ENCODE peak calls at places on chromosome 17, in six cellular contexts. H is A549, V is ascending aorta, Y is right atrium auricular region, B is lower leg skin, Z is NB4. P is an unnamed sample.

GRCh38 chr17:42992872-42993271 is 5.3 kb upstream of the RPL27 start:
- DNase-seq in H (no peak), V (no peak), Y (no peak), B (no peak), Z (no peak), P (no peak)

GRCh38 chr17:65364408-65364807 is 197.0 kb downstream of the AXIN2 start:
- DNase-seq in H (no peak), V (no peak), Y (no peak), B (no peak), Z (no peak), P (no peak)

GRCh38 chr17:77666480-77666879 is 292.0 kb upstream of the TNRC6C start:
- DNase-seq in H (no peak), V (no peak), Y (no peak), B (no peak), Z (peak; percentile 56), P (no peak)

GRCh38 chr17:4501295-4501949 is 2.7 kb downstream of the SPNS2 start:
- DNase-seq in H (no peak), V (no peak), Y (no peak), B (no peak), Z (peak; percentile 84), P (no peak)

GRCh38 chr17:2138768-2139167 is 83.9 kb downstream of the HIC1 start:
- DNase-seq in H (no peak), V (no peak), Y (no peak), B (no peak), Z (peak; percentile 64), P (no peak)

GRCh38 chr17:29584452-29585079 is 4.9 kb downstream of the GIT1 start:
- DNase-seq in H (no peak), V (no peak), Y (no peak), B (no peak), Z (peak; percentile 44), P (no peak)

GRCh38 chr17:16589097-16589969 is 20.3 kb upstream of the ZNF287 start:
- DNase-seq in H (peak; percentile 93), V (peak; percentile 96), Y (peak; percentile 93), B (peak; percentile 88), Z (peak; percentile 92), P (peak; percentile 91)

GRCh38 chr17:50493744-50494143 is 14.5 kb upstream of the MYCBPAP start:
- DNase-seq in H (no peak), V (no peak), Y (no peak), B (no peak), Z (no peak), P (no peak)

GRCh38 chr17:65730711-65731169 is 169.3 kb upstream of the AXIN2 start:
- DNase-seq in H (no peak), V (no peak), Y (no peak), B (peak; percentile 49), Z (no peak), P (no peak)

GRCh38 chr17:72931635-72932034 is 160.9 kb downstream of the SLC39A11 start:
- DNase-seq in H (no peak), V (no peak), Y (no peak), B (no peak), Z (peak; percentile 11), P (no peak)

GRCh38 chr17:28725660-28726395 is at the start of gene TLCD1:
- DNase-seq in H (peak; percentile 86), V (peak; percentile 80), Y (peak; percentile 72), B (peak; percentile 54), Z (peak; percentile 92), P (no peak)

GRCh38 chr17:5133311-5133710 is 17.5 kb downstream of the USP6 start:
- DNase-seq in H (no peak), V (peak; percentile 37), Y (no peak), B (no peak), Z (no peak), P (no peak)

GRCh38 chr17:67689534-67690177 is 28.1 kb upstream of the NOL11 start:
- DNase-seq in H (peak; percentile 69), V (peak; percentile 66), Y (no peak), B (peak; percentile 51), Z (peak; percentile 69), P (no peak)

GRCh38 chr17:45759761-45760160 is 24.4 kb upstream of the CRHR1 start:
- DNase-seq in H (peak; percentile 63), V (no peak), Y (no peak), B (no peak), Z (peak; percentile 11), P (no peak)

GRCh38 chr17:67434061-67434525 is 57.0 kb downstream of the PITPNC1 start:
- DNase-seq in H (no peak), V (peak; percentile 64), Y (peak; percentile 69), B (peak; percentile 21), Z (peak; percentile 97), P (peak; percentile 62)

GRCh38 chr17:28350271-28350670 is 7.1 kb downstream of the POLDIP2 start:
- DNase-seq in H (no peak), V (no peak), Y (no peak), B (no peak), Z (no peak), P (no peak)

GRCh38 chr17:33266116-33266515 is 27.0 kb downstream of the ASIC2 start:
- DNase-seq in H (no peak), V (no peak), Y (no peak), B (no peak), Z (no peak), P (no peak)

GRCh38 chr17:55322451-55322985 is 57.8 kb downstream of the HLF start:
- DNase-seq in H (no peak), V (no peak), Y (no peak), B (no peak), Z (no peak), P (no peak)

GRCh38 chr17:55323518-55324295 is 58.9 kb downstream of the HLF start:
- DNase-seq in H (no peak), V (no peak), Y (no peak), B (no peak), Z (no peak), P (no peak)

GRCh38 chr17:55326030-55326429 is 61.3 kb downstream of the HLF start:
- DNase-seq in H (no peak), V (no peak), Y (no peak), B (no peak), Z (no peak), P (no peak)

GRCh38 chr17:55325405-55325804 is 60.6 kb downstream of the HLF start:
- DNase-seq in H (no peak), V (no peak), Y (no peak), B (no peak), Z (no peak), P (no peak)

DNA sequence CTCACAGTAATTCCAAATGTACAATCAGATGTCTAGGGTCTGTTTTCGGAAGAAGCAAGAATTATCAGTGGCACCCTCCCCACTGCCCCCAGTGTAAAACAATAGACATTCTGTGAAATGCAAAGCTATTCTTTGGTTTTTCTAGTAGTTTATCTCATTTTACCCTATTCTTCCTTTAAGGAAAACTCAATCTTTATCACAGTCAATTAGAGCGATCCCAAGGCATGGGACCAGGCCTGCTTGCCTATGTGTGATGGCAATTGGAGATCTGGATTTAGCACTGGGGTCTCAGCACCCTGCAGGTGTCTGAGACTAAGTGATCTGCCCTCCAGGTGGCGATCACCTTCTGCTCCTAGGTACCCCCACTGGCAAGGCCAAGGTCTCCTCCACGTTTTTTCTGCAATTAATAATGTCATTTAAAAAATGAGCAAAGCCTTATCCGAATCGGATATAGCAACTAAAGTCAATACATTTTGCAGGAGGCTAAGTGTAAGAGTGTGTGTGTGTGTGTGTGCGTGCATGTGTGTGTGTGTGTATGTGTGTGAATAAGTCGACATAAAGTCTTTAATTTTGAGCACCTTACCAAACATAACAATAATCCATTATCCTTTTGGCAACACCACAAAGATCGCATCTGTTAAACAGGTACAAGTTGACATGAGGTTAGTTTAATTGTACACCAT is 59.7 kb downstream of the HLF start:
- DNase-seq in H (no peak), V (no peak), Y (no peak), B (no peak), Z (no peak), P (no peak)
- TF ChIP-seq CTCF in H (no peak), V (no peak), Y (no peak), B (no peak), Z (no peak), P (no peak)

GRCh38 chr17:19670906-19671305 is 22.4 kb downstream of the ALDH3A2 start:
- DNase-seq in H (no peak), V (no peak), Y (no peak), B (no peak), Z (no peak), P (no peak)

GRCh38 chr17:19676901-19677300 is 28.4 kb downstream of the ALDH3A2 start:
- DNase-seq in H (no peak), V (no peak), Y (no peak), B (no peak), Z (no peak), P (no peak)

GRCh38 chr17:19671433-19671832 is 22.9 kb downstream of the ALDH3A2 start:
- DNase-seq in H (no peak), V (no peak), Y (no peak), B (no peak), Z (no peak), P (no peak)

GRCh38 chr17:19677736-19678379 is 29.3 kb downstream of the ALDH3A2 start:
- DNase-seq in H (peak; percentile 26), V (no peak), Y (no peak), B (no peak), Z (no peak), P (no peak)

GRCh38 chr17:19672009-19672837 is 23.7 kb downstream of the ALDH3A2 start:
- DNase-seq in H (no peak), V (peak; percentile 67), Y (peak; percentile 79), B (peak; percentile 71), Z (no peak), P (no peak)
- TF ChIP-seq CTCF in H (peak; percentile 8), V (no peak), Y (no peak), B (no peak), Z (no peak), P (no peak)

DNA sequence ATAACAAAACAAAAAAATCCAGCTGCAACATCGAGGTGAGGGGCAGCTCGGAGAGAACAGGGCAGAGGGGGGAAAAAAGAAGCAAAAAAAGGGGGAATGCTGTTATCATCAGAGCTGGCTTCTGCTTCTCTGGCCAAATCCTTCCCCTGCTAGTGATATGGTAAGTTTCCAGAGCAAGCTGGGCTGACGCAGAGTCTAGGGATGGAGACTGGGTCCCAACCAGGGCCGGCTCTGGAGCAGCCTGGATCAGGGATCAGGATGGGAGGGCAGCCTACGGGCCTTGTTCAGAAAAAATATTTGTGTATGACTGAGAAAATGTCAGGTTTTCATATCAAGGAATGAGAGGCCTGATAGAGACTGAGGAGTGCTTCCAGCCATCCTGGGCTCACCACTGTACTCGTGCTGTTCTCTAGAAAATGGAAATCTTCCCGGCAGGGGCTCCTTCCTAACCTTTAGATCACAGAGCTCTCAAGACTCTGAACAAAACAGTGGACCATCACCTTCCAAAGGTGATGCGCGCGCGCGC is 726 bp upstream of the C1QTNF1 start:
- DNase-seq in H (no peak), V (peak; percentile 73), Y (no peak), B (no peak), Z (no peak), P (no peak)
- TF ChIP-seq CTCF in H (no peak), V (no peak), Y (no peak), B (no peak), Z (no peak), P (no peak)

GRCh38 chr17:78981010-78981888 is 1.5 kb upstream of the LGALS3BP start:
- DNase-seq in H (no peak), V (no peak), Y (no peak), B (no peak), Z (no peak), P (no peak)

GRCh38 chr17:78988152-78988551 is 8.4 kb upstream of the LGALS3BP start:
- DNase-seq in H (no peak), V (no peak), Y (no peak), B (no peak), Z (no peak), P (no peak)

GRCh38 chr17:78985395-78985794 is 5.7 kb upstream of the LGALS3BP start:
- DNase-seq in H (no peak), V (no peak), Y (no peak), B (no peak), Z (no peak), P (no peak)

GRCh38 chr17:78990349-78991016 is 10.8 kb upstream of the LGALS3BP start:
- DNase-seq in H (no peak), V (no peak), Y (no peak), B (no peak), Z (no peak), P (peak; percentile 36)

GRCh38 chr17:78986048-78986648 is 6.4 kb upstream of the LGALS3BP start:
- DNase-seq in H (peak; percentile 41), V (no peak), Y (peak; percentile 74), B (no peak), Z (peak; percentile 78), P (no peak)
- TF ChIP-seq CTCF in H (no peak), V (no peak), Y (peak; percentile 62), B (no peak), Z (peak; percentile 31), P (peak; percentile 37)